ENCODE peak calls at places on chromosome 19, in nine cellular contexts. W is astrocyte of the spinal cord, V is uterus, L is AG10803, R is keratinocyte, P is heart right ventricle, N is HFF-Myc, Z is adrenal gland, U is kidney epithelial cell. C is an unnamed sample.

GRCh38 chr19:23056516-23056915 is 53.5 kb upstream of the ZNF728 start:
- DNase-seq in P (no peak), Z (no peak), N (no peak), R (no peak), V (no peak), U (no peak), W (no peak), L (no peak), C (no peak)

GRCh38 chr19:10235003-10235402 is 3.9 kb upstream of the S1PR2 start:
- DNase-seq in V (no peak), W (no peak), N (no peak), L (no peak), Z (no peak), P (no peak), R (no peak), U (no peak), C (no peak)

GRCh38 chr19:9752701-9753443 is 15.7 kb downstream of the ZNF846 start:
- DNase-seq in V (no peak), W (no peak), P (no peak), L (no peak), N (no peak), R (no peak), Z (no peak), U (no peak), C (no peak)

GRCh38 chr19:54014920-54015560 is 23.6 kb downstream of the CACNG6 start:
- DNase-seq in W (no peak), V (no peak), U (no peak), N (no peak), R (no peak), Z (no peak), P (no peak), L (no peak), C (no peak)

GRCh38 chr19:31356587-31357314 is 7.5 kb upstream of the TSHZ3 start:
- DNase-seq in W (no peak), L (no peak), P (no peak), N (no peak), V (no peak), R (no peak), Z (no peak), U (no peak), C (no peak)

GRCh38 chr19:24074720-24075119 is 12.3 kb upstream of the ZNF254 start:
- DNase-seq in R (peak), L (peak), U (no peak), P (no peak), W (peak), N (no peak), V (no peak), Z (no peak), C (no peak)

GRCh38 chr19:49637865-49638350 is 2.0 kb downstream of the RRAS start:
- DNase-seq in U (no peak), W (peak), N (peak), P (peak), Z (peak), R (no peak), V (peak), L (peak), C (peak)

GRCh38 chr19:55638864-55639359 is 1.9 kb upstream of the ZNF580 start:
- DNase-seq in U (no peak), N (no peak), R (no peak), V (no peak), L (peak), P (no peak), Z (peak), W (no peak), C (no peak)

GRCh38 chr19:15511671-15512424 is 3.5 kb downstream of the CYP4F22 start:
- DNase-seq in R (no peak), V (no peak), U (no peak), Z (no peak), W (no peak), L (no peak), P (no peak), N (no peak), C (no peak)

GRCh38 chr19:28686741-28687140 is 526.2 kb downstream of the UQCRFS1 start:
- DNase-seq in U (no peak), V (no peak), L (no peak), Z (no peak), N (no peak), W (no peak), P (no peak), R (no peak), C (no peak)

GRCh38 chr19:54035215-54036178 is 28.2 kb downstream of the VSTM1 start:
- DNase-seq in R (no peak), V (no peak), P (no peak), N (peak), Z (no peak), L (peak), U (peak), W (peak), C (no peak)

GRCh38 chr19:10009714-10010224 is 535 bp downstream of the COL5A3 start:
- DNase-seq in U (no peak), L (peak), R (no peak), W (no peak), N (no peak), V (no peak), P (no peak), Z (no peak), C (no peak)

GRCh38 chr19:6588508-6589345 is 2.2 kb downstream of the CD70 start:
- DNase-seq in N (no peak), Z (no peak), V (no peak), W (no peak), R (no peak), P (no peak), L (no peak), U (no peak), C (no peak)

GRCh38 chr19:38417544-38418506 is 8.2 kb downstream of the RASGRP4 start:
- DNase-seq in N (no peak), P (peak), V (no peak), U (no peak), Z (no peak), W (no peak), L (no peak), R (peak), C (peak)

GRCh38 chr19:49560358-49560900 is 19.9 kb downstream of the NOSIP start:
- DNase-seq in U (no peak), W (no peak), Z (no peak), V (no peak), R (no peak), L (no peak), P (peak), N (no peak), C (no peak)

GRCh38 chr19:10612515-10613119 is 12.7 kb upstream of the SLC44A2 start:
- DNase-seq in L (no peak), N (no peak), P (peak), V (peak), W (no peak), Z (peak), R (no peak), U (no peak), C (no peak)

GRCh38 chr19:41278478-41278877 is 14.3 kb downstream of the HNRNPUL1 start:
- DNase-seq in L (no peak), R (no peak), U (no peak), P (no peak), V (no peak), N (no peak), W (no peak), Z (no peak), C (no peak)

GRCh38 chr19:5891938-5892771 is 11.4 kb downstream of the NDUFA11 start:
- DNase-seq in W (peak), U (no peak), N (no peak), R (no peak), P (no peak), V (no peak), L (peak), Z (peak), C (no peak)

GRCh38 chr19:40348961-40349507 is 539 bp downstream of the PLD3 start:
- DNase-seq in R (no peak), P (peak), V (no peak), L (peak), W (peak), U (no peak), Z (no peak), N (peak), C (no peak)

GRCh38 chr19:10916602-10917001 is 11.8 kb downstream of the YIPF2 start:
- DNase-seq in P (no peak), V (no peak), L (no peak), U (no peak), W (no peak), Z (no peak), N (no peak), R (no peak), C (no peak)

GRCh38 chr19:49415102-49415809 is 8.0 kb downstream of the PTH2 start:
- DNase-seq in W (no peak), P (no peak), U (no peak), Z (no peak), N (no peak), L (no peak), R (no peak), V (no peak), C (no peak)

GRCh38 chr19:3185482-3186376 is at the start of gene NCLN:
- DNase-seq in N (peak), U (peak), V (peak), P (peak), R (peak), W (peak), L (peak), Z (peak), C (peak)
- TF ChIP-seq CTCF in N (no peak), U (no peak), V (no peak), P (no peak), R (no peak), W (no peak), L (no peak), Z (no peak), C (no peak)

DNA sequence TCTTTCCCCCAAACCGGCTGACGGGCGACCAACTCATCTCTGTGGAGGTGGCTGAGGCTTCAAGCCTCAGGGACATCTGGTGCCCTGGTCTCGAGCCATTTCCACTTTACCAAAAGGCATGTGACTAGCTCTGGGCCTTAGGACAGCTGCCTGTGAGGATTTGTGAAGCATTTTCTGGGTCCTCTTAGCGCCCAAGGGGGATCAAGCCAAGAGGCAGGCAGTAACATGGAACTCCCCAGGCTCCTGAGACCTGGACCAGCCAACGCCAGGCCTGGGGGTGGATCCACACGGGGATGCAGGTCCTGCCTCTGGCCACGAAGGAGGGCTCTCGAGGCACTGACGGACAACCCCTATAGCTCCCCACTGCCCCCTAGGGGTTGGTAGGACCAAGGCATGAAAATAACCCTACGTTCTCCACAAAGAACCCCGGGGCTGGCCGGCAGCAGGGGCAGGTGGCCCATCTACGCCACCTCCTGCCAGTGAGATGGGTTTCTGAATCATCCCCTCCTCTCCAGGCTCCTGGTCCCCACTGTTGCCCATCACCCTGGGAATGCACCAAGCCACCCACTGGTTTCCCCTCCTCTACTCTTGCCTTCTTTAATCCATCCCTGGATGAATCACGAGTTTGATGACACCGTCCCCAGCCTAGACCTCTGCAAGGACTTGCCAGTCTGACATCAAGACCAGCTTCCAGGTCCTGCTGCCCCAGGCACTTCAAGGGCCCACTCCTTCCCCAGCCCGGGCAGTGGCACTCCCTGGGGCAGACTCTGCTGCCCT is 7.0 kb upstream of the MYDGF start:
- DNase-seq in Z (no peak), L (peak), R (no peak), P (peak), V (no peak), N (peak), W (peak), U (no peak), C (peak)
- TF ChIP-seq CTCF in Z (peak), L (peak), R (peak), P (peak), V (no peak), N (peak), W (peak), U (peak), C (peak)

GRCh38 chr19:19821366-19822147 is at the start of gene ZNF506:
- DNase-seq in W (peak), R (peak), V (peak), Z (peak), L (peak), N (peak), P (peak), U (peak), C (peak)
- TF ChIP-seq CTCF in W (no peak), R (no peak), V (no peak), Z (no peak), L (no peak), N (no peak), P (no peak), U (no peak), C (no peak)

DNA sequence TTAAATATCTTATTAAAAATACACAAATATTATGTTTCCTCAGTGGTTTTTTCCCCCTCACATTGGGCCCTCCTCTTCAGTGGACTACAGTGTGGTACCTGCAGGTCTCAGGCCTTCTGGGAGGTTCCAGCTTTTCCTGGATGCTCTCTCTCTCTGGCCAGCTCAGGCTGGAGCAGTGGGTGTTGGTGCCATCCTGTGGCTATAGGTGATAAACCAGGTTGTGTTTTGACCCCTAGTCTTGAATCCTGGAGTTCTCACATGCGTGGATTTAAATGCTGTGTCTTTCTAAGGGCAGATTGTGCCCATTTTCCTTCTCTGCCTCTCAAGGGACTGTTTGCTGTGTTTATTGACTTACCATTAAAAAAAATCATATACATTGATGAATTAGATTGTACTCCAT is 41.2 kb upstream of the ZNF527 start:
- DNase-seq in N (no peak), U (no peak), R (no peak), Z (no peak), W (no peak), V (no peak), L (no peak), P (no peak), C (no peak)
- TF ChIP-seq CTCF in N (no peak), U (no peak), R (peak), Z (no peak), W (peak), V (no peak), L (peak), P (no peak), C (no peak)

GRCh38 chr19:16612631-16613030 is 15.4 kb downstream of the MED26 start:
- DNase-seq in P (no peak), V (no peak), R (no peak), U (no peak), L (peak), W (no peak), N (no peak), Z (no peak), C (no peak)
- TF ChIP-seq CTCF in P (no peak), V (no peak), R (no peak), U (no peak), L (no peak), W (no peak), N (no peak), Z (no peak), C (no peak)

GRCh38 chr19:36009220-36009619 is 607 bp upstream of the SYNE4 start:
- DNase-seq in L (peak), N (no peak), W (peak), V (peak), U (no peak), R (no peak), P (peak), Z (peak), C (peak)
- TF ChIP-seq CTCF in L (no peak), N (no peak), W (no peak), V (no peak), U (no peak), R (no peak), P (no peak), Z (no peak), C (no peak)

DNA sequence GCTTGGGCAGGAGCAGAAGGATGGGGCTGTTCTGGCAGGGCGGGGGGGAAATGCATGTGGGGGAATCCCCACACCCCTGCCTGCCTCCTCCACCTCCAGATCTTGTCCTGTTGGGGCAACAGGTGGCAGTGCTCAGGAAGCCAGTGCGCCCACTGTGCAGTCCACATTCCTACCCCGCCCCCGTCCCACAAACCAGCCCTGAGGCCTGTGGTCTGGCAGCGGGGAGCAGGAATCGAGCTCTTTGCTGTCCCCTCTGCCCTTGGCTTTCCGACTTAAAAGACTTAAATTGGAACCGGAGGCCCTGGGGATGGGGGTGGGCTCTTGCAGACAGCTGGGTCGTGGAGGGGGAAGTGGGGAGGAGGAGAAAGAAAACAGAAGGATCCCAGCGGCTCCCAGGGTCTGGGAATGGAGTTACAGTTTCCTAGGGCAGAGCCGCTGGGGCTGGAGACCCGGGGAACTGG is 4.3 kb downstream of the NANOS3 start:
- DNase-seq in V (no peak), L (no peak), W (peak), R (no peak), U (no peak), N (no peak), P (no peak), Z (no peak), C (no peak)
- TF ChIP-seq CTCF in V (no peak), L (no peak), W (no peak), R (no peak), U (no peak), N (no peak), P (no peak), Z (no peak), C (no peak)